ENCODE peak calls at places on chromosomes 5 and 9, in four cellular contexts. R is WTC11, F is heart right ventricle, O is WERI-Rb-1. I is an unnamed sample.

GRCh38 chr5:126280820-126281219 is 142.4 kb upstream of the GRAMD2B start:
- DNase-seq in F (no peak), O (no peak), R (no peak), I (no peak)

GRCh38 chr5:95940758-95941682 is 20.6 kb downstream of the ELL2 start:
- DNase-seq in F (no peak), O (no peak), R (peak), I (peak)

GRCh38 chr9:121645003-121645402 is 6.4 kb upstream of the DAB2IP start:
- DNase-seq in O (peak), F (no peak), R (no peak), I (no peak)

GRCh38 chr5:112192886-112193285 is 226.2 kb downstream of the EPB41L4A start:
- DNase-seq in R (no peak), F (no peak), O (no peak), I (no peak)

GRCh38 chr5:68709229-68709628 is 384.6 kb upstream of the SLC30A5 start:
- DNase-seq in R (no peak), O (peak), F (peak), I (no peak)

GRCh38 chr9:35730486-35730854 is 1.5 kb downstream of the TLN1 start:
- DNase-seq in O (no peak), F (no peak), R (no peak), I (no peak)

GRCh38 chr9:126114850-126115460 is 211.7 kb upstream of the MVB12B start:
- DNase-seq in F (no peak), O (peak), R (no peak), I (no peak)

GRCh38 chr9:135739271-135740220 is 37.6 kb downstream of the KCNT1 start:
- DNase-seq in O (no peak), R (no peak), F (no peak), I (no peak)

GRCh38 chr5:175842947-175843793 is 28.2 kb upstream of the CPLX2 start:
- DNase-seq in F (no peak), R (no peak), O (peak), I (no peak)

GRCh38 chr5:94025788-94026473 is 284.5 kb upstream of the POU5F2 start:
- DNase-seq in R (peak), F (no peak), O (no peak), I (no peak)
- TF ChIP-seq CTCF in R (no peak), F (no peak), O (peak), I (no peak)

GRCh38 chr5:172867761-172868435 is 33.8 kb downstream of the ERGIC1 start:
- DNase-seq in R (no peak), F (no peak), O (no peak), I (no peak)

GRCh38 chr5:172869734-172870133 is 35.7 kb downstream of the ERGIC1 start:
- DNase-seq in R (no peak), O (no peak), F (no peak), I (no peak)

GRCh38 chr5:172870261-172870806 is 36.3 kb downstream of the ERGIC1 start:
- DNase-seq in F (peak), R (no peak), O (no peak), I (no peak)

GRCh38 chr5:172868436-172868923 is 34.4 kb downstream of the ERGIC1 start:
- DNase-seq in F (no peak), O (no peak), R (no peak), I (no peak)

DNA sequence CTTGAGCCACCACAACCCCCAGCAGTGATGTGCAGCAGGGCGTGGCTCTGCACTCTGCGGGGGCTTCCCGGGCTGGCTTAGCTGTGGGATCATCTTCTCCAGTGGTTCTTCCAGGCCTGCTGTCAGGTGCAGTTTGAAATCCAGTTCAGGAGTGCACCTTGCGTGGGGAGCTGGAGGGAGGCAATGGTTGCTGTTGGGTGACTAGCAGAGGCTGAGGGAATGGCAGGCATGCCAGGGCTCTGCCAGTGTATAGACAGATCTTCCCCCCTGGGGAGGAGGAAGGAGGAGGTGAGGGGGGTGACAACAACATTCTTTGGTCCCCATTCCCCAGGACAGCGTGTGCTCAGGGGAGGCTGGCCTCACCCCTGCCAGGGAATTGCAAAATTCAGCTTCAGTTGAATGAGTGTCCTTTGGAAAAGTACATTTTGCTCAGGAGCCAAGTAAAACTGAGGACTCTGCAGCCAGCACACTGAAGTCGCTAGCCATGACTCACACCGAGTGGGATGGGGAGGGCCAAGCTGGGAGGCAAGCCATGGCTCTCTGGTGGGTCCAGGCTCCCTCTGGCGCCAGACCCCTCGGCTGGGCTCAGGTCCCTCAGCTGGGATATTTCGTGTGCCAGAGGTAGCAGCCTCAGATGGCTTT is 35.0 kb downstream of the ERGIC1 start:
- DNase-seq in O (no peak), F (peak), R (no peak), I (no peak)
- TF ChIP-seq CTCF in O (no peak), F (no peak), R (no peak), I (no peak)

DNA sequence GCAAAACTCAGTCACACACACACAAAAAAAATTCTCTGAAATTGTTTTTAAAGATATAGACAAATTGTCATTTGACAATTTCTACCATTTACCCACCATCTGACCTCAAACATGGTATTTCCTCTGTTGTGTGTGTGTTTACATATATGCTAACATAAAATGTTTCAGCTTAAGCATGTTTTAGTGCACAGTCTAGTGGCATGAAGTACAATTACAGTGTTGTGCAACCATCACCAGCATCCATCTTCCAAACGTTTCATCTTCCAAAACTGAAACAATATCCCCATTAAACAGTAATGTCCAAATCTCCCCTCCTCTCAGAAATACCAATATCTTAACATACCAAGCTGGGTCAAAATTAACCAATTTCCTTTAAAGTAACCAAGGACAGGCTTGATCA is 65.2 kb downstream of the MYO10 start:
- DNase-seq in R (no peak), F (no peak), O (no peak), I (no peak)
- TF ChIP-seq CTCF in R (no peak), F (no peak), O (no peak), I (no peak)

GRCh38 chr5:130386155-130386554 is 481.9 kb downstream of the CHSY3 start:
- DNase-seq in R (no peak), O (no peak), F (no peak), I (no peak)
- TF ChIP-seq CTCF in R (no peak), O (no peak), F (no peak), I (no peak)

GRCh38 chr5:59577485-59577884 is 316.0 kb downstream of the PDE4D start:
- DNase-seq in O (no peak), R (no peak), F (no peak), I (no peak)
- TF ChIP-seq CTCF in O (no peak), R (no peak), F (no peak), I (no peak)

GRCh38 chr9:136946228-136946892 is 1.3 kb downstream of the C8G start:
- DNase-seq in F (no peak), O (no peak), R (no peak), I (no peak)
- TF ChIP-seq CTCF in F (no peak), O (no peak), R (no peak), I (no peak)

GRCh38 chr5:127442085-127442484 is 75.4 kb upstream of the PRRC1 start:
- DNase-seq in R (no peak), O (no peak), F (no peak), I (no peak)
- TF ChIP-seq CTCF in R (no peak), O (no peak), F (no peak), I (peak)

GRCh38 chr9:130110166-130110565 is 56.5 kb downstream of the GPR107 start:
- DNase-seq in R (no peak), F (no peak), O (peak), I (no peak)
- TF ChIP-seq CTCF in R (no peak), F (no peak), O (peak), I (no peak)

GRCh38 chr5:160649304-160649703 is 202.7 kb downstream of the ATP10B start:
- DNase-seq in R (peak), O (peak), F (no peak), I (peak)
- TF ChIP-seq CTCF in R (peak), O (peak), F (no peak), I (no peak)

GRCh38 chr5:180799902-180800801 is 2.5 kb downstream of the MGAT1 start:
- DNase-seq in F (no peak), R (no peak), O (no peak), I (no peak)
- TF ChIP-seq CTCF in F (no peak), R (no peak), O (no peak), I (no peak)